ENCODE peak calls at places on chromosomes 13 and 19, in seven cellular contexts. Z is RWPE1, C is ascending aorta, W is right lobe of liver, O is A549, G is kidney epithelial cell, E is tibial nerve. L is an unnamed sample.

GRCh38 chr13:24038405-24038804 is 122.1 kb upstream of the SPATA13 start:
- DNase-seq in Z (no peak), C (no peak), W (no peak), O (no peak), G (no peak), E (no peak), L (peak)

GRCh38 chr13:98961204-98962105 is 16.4 kb downstream of the DOCK9 start:
- DNase-seq in Z (peak), C (no peak), W (no peak), O (no peak), G (no peak), E (no peak), L (no peak)

GRCh38 chr13:106480511-106480910 is 55.0 kb downstream of the EFNB2 start:
- DNase-seq in Z (no peak), C (no peak), W (no peak), O (no peak), G (no peak), E (no peak), L (no peak)

GRCh38 chr13:110624766-110625756 is 9.7 kb downstream of the NAXD start:
- DNase-seq in Z (no peak), C (no peak), W (no peak), O (no peak), G (no peak), E (no peak), L (no peak)

GRCh38 chr13:81379183-81379582 is 1038.3 kb upstream of the SPRY2 start:
- DNase-seq in Z (no peak), C (no peak), W (no peak), O (no peak), G (no peak), E (no peak), L (no peak)

GRCh38 chr19:23378948-23379347 is 16.3 kb downstream of the ZNF91 start:
- DNase-seq in Z (no peak), C (no peak), W (no peak), O (no peak), G (no peak), E (no peak), L (no peak)

GRCh38 chr19:6039541-6040225 is 61.7 kb upstream of the RANBP3 start:
- DNase-seq in Z (no peak), C (peak), W (no peak), O (no peak), G (no peak), E (no peak), L (peak)

GRCh38 chr19:56272448-56272847 is at the start of gene EDDM13:
- DNase-seq in Z (no peak), C (no peak), W (no peak), O (no peak), G (no peak), E (no peak), L (no peak)

GRCh38 chr19:33052352-33052972 is 12.2 kb downstream of the RHPN2 start:
- DNase-seq in Z (no peak), C (no peak), W (no peak), O (peak), G (peak), E (peak), L (no peak)

GRCh38 chr13:111947876-111948275 is 119.1 kb upstream of the SOX1 start:
- DNase-seq in Z (no peak), C (no peak), W (no peak), O (no peak), G (no peak), E (no peak), L (no peak)

GRCh38 chr19:46068345-46069258 is 27.8 kb upstream of the IGFL4 start:
- DNase-seq in Z (peak), C (no peak), W (no peak), O (peak), G (peak), E (no peak), L (peak)

GRCh38 chr13:46893221-46893620 is 3.6 kb downstream of the HTR2A start:
- DNase-seq in Z (no peak), C (no peak), W (no peak), O (no peak), G (no peak), E (no peak), L (no peak)

GRCh38 chr13:41268764-41269163 is 5.4 kb upstream of the MTRF1 start:
- DNase-seq in Z (no peak), C (no peak), W (no peak), O (peak), G (no peak), E (no peak), L (peak)

GRCh38 chr19:44032001-44032610 is 6.9 kb downstream of the ZNF222 start:
- DNase-seq in Z (no peak), C (no peak), W (no peak), O (no peak), G (no peak), E (no peak), L (no peak)

GRCh38 chr19:13160557-13160956 is 10.3 kb downstream of the IER2 start:
- DNase-seq in Z (no peak), C (no peak), W (no peak), O (peak), G (no peak), E (no peak), L (peak)

GRCh38 chr13:36753176-36753575 is 65.8 kb upstream of the RFXAP start:
- DNase-seq in Z (no peak), C (no peak), W (no peak), O (no peak), G (no peak), E (no peak), L (no peak)

GRCh38 chr13:63381078-63381859 is 1965.6 kb upstream of the PCDH20 start:
- DNase-seq in Z (peak), C (no peak), W (no peak), O (no peak), G (no peak), E (no peak), L (no peak)

GRCh38 chr13:31940076-31940475 is 91.5 kb upstream of the FRY start:
- DNase-seq in Z (no peak), C (no peak), W (no peak), O (no peak), G (no peak), E (no peak), L (no peak)

GRCh38 chr13:102878491-102878890 is 32.7 kb downstream of the ERCC5 start:
- DNase-seq in Z (no peak), C (no peak), W (no peak), O (no peak), G (no peak), E (no peak), L (peak)

GRCh38 chr13:77859450-77859849 is 59.2 kb downstream of the EDNRB start:
- DNase-seq in Z (no peak), C (no peak), W (no peak), O (peak), G (no peak), E (peak), L (no peak)

GRCh38 chr19:45346449-45346848 is 5.9 kb downstream of the KLC3 start:
- DNase-seq in Z (no peak), C (no peak), W (no peak), O (no peak), G (no peak), E (no peak), L (no peak)

GRCh38 chr19:50008532-50008931 is 16.6 kb downstream of the VRK3 start:
- DNase-seq in Z (no peak), C (no peak), W (no peak), O (peak), G (no peak), E (no peak), L (no peak)

GRCh38 chr13:112831196-112831595 is 137.8 kb upstream of the MCF2L start:
- DNase-seq in Z (no peak), C (no peak), W (no peak), O (no peak), G (no peak), E (no peak), L (no peak)

GRCh38 chr19:42285546-42285945 is 16.4 kb upstream of the PRR19 start:
- DNase-seq in Z (no peak), C (no peak), W (peak), O (no peak), G (no peak), E (no peak), L (no peak)

GRCh38 chr13:111577429-111577828 is 257.0 kb downstream of the TEX29 start:
- DNase-seq in Z (no peak), C (no peak), W (peak), O (no peak), G (no peak), E (no peak), L (no peak)

GRCh38 chr19:50552540-50552939 is 15.7 kb downstream of the LRRC4B start:
- DNase-seq in Z (no peak), C (no peak), W (no peak), O (no peak), G (no peak), E (no peak), L (no peak)

GRCh38 chr19:1401138-1401888 is at the start of gene GAMT:
- DNase-seq in Z (no peak), C (no peak), W (peak), O (no peak), G (no peak), E (no peak), L (no peak)

GRCh38 chr19:16868423-16869130 is 20.2 kb upstream of the F2RL3 start:
- DNase-seq in Z (no peak), C (no peak), W (no peak), O (no peak), G (no peak), E (no peak), L (no peak)

GRCh38 chr19:3413796-3414327 is 47.5 kb downstream of the NFIC start:
- DNase-seq in Z (no peak), C (no peak), W (peak), O (peak), G (no peak), E (no peak), L (no peak)

GRCh38 chr19:7272856-7273578 is 21.2 kb downstream of the INSR start:
- DNase-seq in Z (no peak), C (no peak), W (no peak), O (no peak), G (no peak), E (no peak), L (no peak)

GRCh38 chr19:54311486-54311885 is 1.5 kb downstream of the LILRA5 start:
- DNase-seq in Z (no peak), C (no peak), W (no peak), O (no peak), G (no peak), E (no peak), L (no peak)

GRCh38 chr19:48873476-48874308 is 1.5 kb downstream of the PPP1R15A start:
- DNase-seq in Z (no peak), C (no peak), W (no peak), O (peak), G (no peak), E (peak), L (no peak)

GRCh38 chr19:33429891-33430673 is 56.6 kb downstream of the CEBPG start:
- DNase-seq in Z (no peak), C (no peak), W (peak), O (no peak), G (no peak), E (no peak), L (no peak)

GRCh38 chr19:16841391-16841926 is 12.3 kb downstream of the SIN3B start:
- DNase-seq in Z (no peak), C (no peak), W (no peak), O (no peak), G (no peak), E (no peak), L (no peak)

GRCh38 chr19:38638461-38638860 is 9.0 kb upstream of the ACTN4 start:
- DNase-seq in Z (no peak), C (no peak), W (no peak), O (no peak), G (no peak), E (no peak), L (no peak)

GRCh38 chr19:51127755-51128154 is 3.0 kb downstream of the SIGLEC9 start:
- DNase-seq in Z (no peak), C (peak), W (no peak), O (no peak), G (no peak), E (peak), L (no peak)

GRCh38 chr13:72932250-72932649 is 126.6 kb upstream of the KLF5 start:
- DNase-seq in Z (no peak), C (no peak), W (no peak), O (no peak), G (no peak), E (no peak), L (no peak)

GRCh38 chr13:40530961-40531360 is 135.5 kb downstream of the FOXO1 start:
- DNase-seq in Z (no peak), C (no peak), W (no peak), O (no peak), G (no peak), E (no peak), L (no peak)

GRCh38 chr13:106523566-106523965 is 11.9 kb downstream of the EFNB2 start:
- DNase-seq in Z (no peak), C (no peak), W (no peak), O (no peak), G (no peak), E (no peak), L (peak)

GRCh38 chr19:18523841-18524240 is 2.0 kb upstream of the ELL start:
- DNase-seq in Z (no peak), C (no peak), W (no peak), O (no peak), G (no peak), E (no peak), L (no peak)

GRCh38 chr19:18519962-18520847 is 1.7 kb downstream of the ELL start:
- DNase-seq in Z (peak), C (peak), W (peak), O (peak), G (peak), E (peak), L (peak)

GRCh38 chr19:18522124-18522861 is 423 bp upstream of the ELL start:
- DNase-seq in Z (peak), C (peak), W (peak), O (peak), G (peak), E (peak), L (peak)

GRCh38 chr19:18520848-18521691 is 800 bp downstream of the ELL start:
- DNase-seq in Z (no peak), C (peak), W (peak), O (no peak), G (no peak), E (peak), L (no peak)

GRCh38 chr19:18521692-18522123 is at the start of gene ELL:
- DNase-seq in Z (no peak), C (peak), W (no peak), O (no peak), G (no peak), E (no peak), L (no peak)
- TF ChIP-seq CTCF in Z (no peak), C (no peak), W (no peak), O (no peak), G (no peak), E (no peak), L (no peak)

GRCh38 chr19:28403698-28404099 is 809.3 kb downstream of the UQCRFS1 start:
- DNase-seq in Z (no peak), C (no peak), W (no peak), O (no peak), G (no peak), E (no peak), L (no peak)

GRCh38 chr19:28406966-28407365 is 806.0 kb downstream of the UQCRFS1 start:
- DNase-seq in Z (no peak), C (no peak), W (no peak), O (no peak), G (no peak), E (no peak), L (no peak)

GRCh38 chr19:28406237-28406596 is 806.7 kb downstream of the UQCRFS1 start:
- DNase-seq in Z (no peak), C (no peak), W (no peak), O (no peak), G (no peak), E (no peak), L (no peak)

GRCh38 chr19:28402701-28403290 is 810.2 kb downstream of the UQCRFS1 start:
- DNase-seq in Z (no peak), C (no peak), W (no peak), O (no peak), G (no peak), E (no peak), L (no peak)

DNA sequence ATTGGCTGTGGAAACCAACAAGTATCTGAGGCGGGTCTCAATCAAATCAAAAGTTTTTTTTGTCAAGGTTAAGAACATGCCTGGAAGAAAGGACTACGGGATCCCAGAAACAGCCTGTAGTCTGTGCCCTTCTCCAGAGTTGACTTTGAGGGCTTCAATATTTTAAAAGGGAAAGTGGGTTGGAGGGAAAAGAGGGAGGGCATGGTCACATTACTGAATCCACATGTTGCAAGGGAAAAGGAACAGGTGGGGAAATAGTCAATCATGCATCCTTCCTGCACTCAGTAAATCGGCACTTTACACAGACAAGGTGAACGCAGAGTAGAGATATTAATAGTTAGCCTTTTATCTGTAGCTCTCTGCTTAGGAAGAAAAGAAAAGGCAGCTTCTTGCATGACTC is 808.5 kb downstream of the UQCRFS1 start:
- DNase-seq in Z (no peak), C (no peak), W (no peak), O (no peak), G (no peak), E (no peak), L (no peak)
- TF ChIP-seq CTCF in Z (no peak), C (no peak), W (no peak), O (no peak), G (no peak), E (no peak), L (no peak)

GRCh38 chr13:51067376-51068125 is 43.5 kb downstream of the C13orf42 start:
- DNase-seq in Z (no peak), C (no peak), W (no peak), O (no peak), G (no peak), E (no peak), L (no peak)

GRCh38 chr13:51065372-51066090 is 45.5 kb downstream of the C13orf42 start:
- DNase-seq in Z (no peak), C (no peak), W (no peak), O (no peak), G (no peak), E (no peak), L (no peak)

GRCh38 chr13:51068501-51068900 is 42.6 kb downstream of the C13orf42 start:
- DNase-seq in Z (no peak), C (no peak), W (no peak), O (no peak), G (no peak), E (no peak), L (peak)

GRCh38 chr13:51064753-51065152 is 46.3 kb downstream of the C13orf42 start:
- DNase-seq in Z (no peak), C (no peak), W (no peak), O (no peak), G (no peak), E (no peak), L (no peak)

DNA sequence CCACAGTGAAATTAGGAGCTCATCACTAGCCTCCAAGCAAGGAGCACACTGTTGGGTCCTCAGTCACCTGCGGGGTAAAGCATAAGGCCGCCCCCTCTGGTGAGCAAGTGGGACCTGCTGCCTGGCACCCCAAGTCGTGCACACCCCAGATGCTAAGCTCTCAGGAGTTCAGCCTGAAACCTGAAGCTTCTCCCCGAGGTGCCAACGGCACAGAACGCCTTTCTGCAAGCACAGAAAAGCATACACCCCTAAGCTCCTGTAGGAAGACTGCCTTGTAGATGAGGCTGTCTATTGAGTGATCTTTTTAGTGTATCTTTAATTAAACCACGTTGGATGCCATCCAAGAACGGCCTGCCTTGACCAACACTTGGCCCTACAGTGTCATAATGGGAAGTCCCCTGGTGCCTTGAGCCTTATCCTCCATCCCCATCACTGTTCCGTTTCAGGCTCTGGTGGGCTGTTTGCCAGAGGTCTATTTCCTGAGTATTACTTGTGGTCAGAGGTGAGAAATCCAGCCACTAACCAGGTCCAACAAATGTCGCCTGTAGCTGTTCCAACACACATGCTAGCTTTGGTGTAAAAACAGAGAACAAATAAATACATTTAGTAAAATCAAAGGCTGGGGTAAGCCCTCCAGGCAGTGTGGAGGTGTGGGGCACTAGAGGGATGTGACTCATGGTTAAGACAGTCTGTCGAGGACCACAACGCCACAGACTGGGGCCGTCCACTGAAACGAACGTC is 44.8 kb downstream of the C13orf42 start:
- DNase-seq in Z (no peak), C (no peak), W (no peak), O (no peak), G (no peak), E (peak), L (peak)
- TF ChIP-seq CTCF in Z (no peak), C (no peak), W (no peak), O (no peak), G (no peak), E (no peak), L (no peak)

DNA sequence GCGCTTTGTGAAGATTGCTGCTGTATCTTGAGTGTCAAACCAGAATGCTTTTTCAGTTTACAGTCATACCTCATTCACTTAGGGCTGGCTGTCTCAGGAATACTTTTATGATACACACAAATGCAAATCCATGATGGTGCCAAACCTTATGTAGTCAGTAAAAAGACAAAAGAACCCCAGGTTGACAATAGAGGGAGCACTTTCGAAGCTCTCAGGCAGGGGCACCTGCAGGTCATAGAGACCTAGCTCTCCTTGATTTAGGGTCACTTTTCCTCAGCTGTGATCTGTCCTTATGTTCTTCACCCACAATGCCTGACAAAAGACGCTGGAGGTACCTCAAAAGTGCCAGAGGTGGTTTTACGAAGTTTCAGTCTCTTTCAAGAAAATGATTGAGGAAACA is 172.2 kb downstream of the DNAJC15 start:
- DNase-seq in Z (no peak), C (no peak), W (no peak), O (no peak), G (no peak), E (no peak), L (no peak)
- TF ChIP-seq CTCF in Z (no peak), C (no peak), W (no peak), O (no peak), G (peak), E (no peak), L (peak)

L was measured in astrocyte of the spinal cord.